ENCODE peak calls at places on chromosomes 12 and 14, in seven cellular contexts. L is GM20000, M is HFFc6, X is PC-3, O is neural crest cell, W is cardiac fibroblast, G is endothelial cell. S is an unnamed sample.

GRCh38 chr12:12696562-12697383 is 790 bp upstream of the GPR19 start:
- DNase-seq in X (peak), W (peak), L (peak), M (peak), G (peak), O (peak), S (peak)

GRCh38 chr12:124835652-124836410 is 27.8 kb downstream of the SCARB1 start:
- DNase-seq in G (no peak), O (no peak), M (peak), W (no peak), X (peak), L (no peak), S (no peak)

GRCh38 chr12:65778268-65779090 is 45.8 kb upstream of the HMGA2 start:
- DNase-seq in L (no peak), W (peak), O (no peak), M (peak), G (no peak), X (peak), S (no peak)

GRCh38 chr12:15846887-15847286 is 35.3 kb upstream of the STRAP start:
- DNase-seq in M (no peak), O (no peak), W (peak), X (no peak), G (no peak), L (no peak), S (no peak)

GRCh38 chr12:20631711-20632110 is 63.4 kb upstream of the SLCO1C1 start:
- DNase-seq in O (no peak), G (no peak), W (peak), L (no peak), X (no peak), M (no peak), S (no peak)

GRCh38 chr14:30564868-30565248 is 5.9 kb downstream of the G2E3 start:
- DNase-seq in W (no peak), X (no peak), O (no peak), M (no peak), G (no peak), L (no peak), S (no peak)

GRCh38 chr14:60166144-60166543 is 946 bp upstream of the DHRS7 start:
- DNase-seq in G (no peak), M (no peak), O (no peak), L (no peak), X (no peak), W (no peak), S (no peak)

GRCh38 chr12:121711925-121712461 is 559 bp upstream of the TMEM120B start:
- DNase-seq in G (no peak), O (no peak), X (peak), M (peak), L (peak), W (peak), S (peak)

GRCh38 chr14:68574906-68575305 is 218.0 kb downstream of the ZFP36L1 start:
- DNase-seq in G (no peak), M (peak), L (no peak), W (peak), O (no peak), X (peak), S (no peak)

GRCh38 chr12:48903982-48904411 is 21.3 kb downstream of the FKBP11 start:
- DNase-seq in G (peak), L (peak), O (peak), M (peak), W (peak), X (no peak), S (peak)

GRCh38 chr12:27779416-27779815 is 617 bp upstream of the KLHL42 start:
- DNase-seq in L (peak), G (peak), X (no peak), O (no peak), M (no peak), W (peak), S (peak)

GRCh38 chr12:98894412-98895085 is 249.5 kb downstream of the APAF1 start:
- DNase-seq in O (peak), M (no peak), L (peak), G (peak), X (no peak), W (no peak), S (peak)

GRCh38 chr14:23776296-23776695 is 140.1 kb downstream of the DHRS2 start:
- DNase-seq in G (no peak), W (no peak), L (no peak), M (no peak), O (no peak), X (no peak), S (no peak)

GRCh38 chr12:62848418-62848817 is 86.5 kb downstream of the PPM1H start:
- DNase-seq in X (peak), L (peak), G (no peak), W (no peak), O (no peak), M (peak), S (no peak)

GRCh38 chr14:50622978-50623377 is 45.1 kb downstream of the SAV1 start:
- DNase-seq in L (no peak), W (no peak), O (no peak), X (no peak), M (no peak), G (no peak), S (no peak)

GRCh38 chr14:32078030-32078793 is 1.1 kb downstream of the ARHGAP5 start:
- DNase-seq in L (peak), X (peak), O (no peak), G (peak), M (peak), W (peak), S (peak)

GRCh38 chr12:70664463-70664862 is 27.2 kb upstream of the PTPRB start:
- DNase-seq in M (no peak), W (peak), O (no peak), X (no peak), G (no peak), L (no peak), S (no peak)

GRCh38 chr12:89470741-89471504 is 53.7 kb downstream of the GALNT4 start:
- DNase-seq in W (peak), L (peak), X (peak), G (no peak), M (peak), O (no peak), S (no peak)

GRCh38 chr14:51006781-51007211 is 62.5 kb upstream of the PYGL start:
- DNase-seq in M (peak), L (no peak), W (peak), G (no peak), X (peak), O (peak), S (peak)

GRCh38 chr14:67556671-67557070 is 23.6 kb downstream of the PLEKHH1 start:
- DNase-seq in M (no peak), L (no peak), O (no peak), X (no peak), W (no peak), G (no peak), S (no peak)

GRCh38 chr12:130876758-130877157 is 4.9 kb downstream of the RAN start:
- DNase-seq in L (no peak), G (no peak), W (no peak), M (no peak), O (no peak), X (no peak), S (no peak)
- TF ChIP-seq CTCF in L (no peak), G (no peak), W (no peak), M (peak), O (peak), X (no peak), S (peak)

GRCh38 chr12:67220065-67220464 is 49.1 kb upstream of the CAND1 start:
- DNase-seq in M (no peak), G (peak), O (no peak), X (peak), W (no peak), L (no peak), S (no peak)

GRCh38 chr12:67217647-67218046 is 51.5 kb upstream of the CAND1 start:
- DNase-seq in X (no peak), M (no peak), W (no peak), O (no peak), G (no peak), L (no peak), S (no peak)

GRCh38 chr12:67223225-67223624 is 45.9 kb upstream of the CAND1 start:
- DNase-seq in M (no peak), O (no peak), G (no peak), L (no peak), X (no peak), W (no peak), S (no peak)

DNA sequence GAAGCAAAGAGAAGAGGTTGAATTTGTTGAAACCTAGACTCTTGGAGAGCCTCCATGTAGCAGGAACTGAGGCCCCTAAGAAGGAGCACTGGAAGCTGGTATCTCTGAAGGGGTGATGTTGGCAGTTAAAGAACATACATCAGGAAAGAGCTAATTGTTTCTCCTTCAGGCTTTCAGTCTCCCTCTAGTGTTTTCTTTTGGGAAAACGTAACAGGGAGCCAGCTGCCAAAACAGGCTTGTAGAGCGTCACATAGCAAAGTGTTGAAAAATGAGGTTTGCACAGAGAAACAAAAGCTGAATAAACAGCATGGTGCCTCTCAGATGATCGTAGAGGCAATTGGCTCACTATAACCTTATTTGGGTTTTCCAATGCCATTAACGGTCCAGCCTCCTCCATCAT is 46.9 kb upstream of the CAND1 start:
- DNase-seq in M (peak), O (no peak), X (peak), G (peak), W (peak), L (no peak), S (no peak)
- TF ChIP-seq CTCF in M (peak), O (peak), X (peak), G (peak), W (no peak), L (no peak), S (peak)

DNA sequence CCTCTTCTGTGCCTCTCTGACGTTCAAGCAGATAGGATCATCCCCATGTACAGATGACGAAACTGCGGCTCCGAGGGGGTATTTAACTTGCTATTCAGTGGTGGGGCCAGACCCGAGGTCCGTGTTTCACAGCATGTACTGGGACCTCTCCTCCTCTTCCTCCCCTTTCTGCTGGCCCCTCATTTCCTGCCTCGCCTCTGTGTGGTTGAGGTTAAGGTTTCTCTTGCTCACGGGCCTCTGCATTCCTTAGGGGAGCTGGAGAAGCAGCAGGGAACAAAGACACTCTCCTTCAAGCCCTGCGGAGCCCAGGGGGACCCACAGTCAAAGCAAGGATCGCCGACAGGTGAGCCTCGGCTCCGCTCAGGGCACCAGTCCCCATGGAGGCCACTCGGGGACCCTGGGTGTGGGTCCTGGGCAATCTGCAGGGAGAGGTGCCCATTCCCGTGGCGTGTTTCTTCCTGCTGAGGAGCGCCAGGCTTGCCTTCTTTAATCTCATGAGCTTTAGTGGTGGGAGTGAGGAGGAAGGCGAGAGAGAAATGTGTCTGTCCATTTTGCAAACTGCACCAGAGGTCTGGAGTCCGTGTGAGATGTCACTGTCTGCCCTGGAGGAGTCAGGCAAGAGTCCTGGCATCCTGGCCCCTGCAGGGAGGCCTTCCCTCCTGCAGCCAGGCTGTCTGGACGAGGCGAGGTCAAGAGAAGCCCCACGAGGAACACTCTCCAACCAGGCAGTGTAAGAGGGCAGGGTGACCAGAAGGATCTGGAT is 45.0 kb downstream of the SLC6A12 start:
- DNase-seq in O (no peak), M (no peak), X (no peak), G (no peak), W (no peak), L (no peak), S (no peak)
- TF ChIP-seq CTCF in O (no peak), M (no peak), X (no peak), G (no peak), W (no peak), L (no peak), S (no peak)

DNA sequence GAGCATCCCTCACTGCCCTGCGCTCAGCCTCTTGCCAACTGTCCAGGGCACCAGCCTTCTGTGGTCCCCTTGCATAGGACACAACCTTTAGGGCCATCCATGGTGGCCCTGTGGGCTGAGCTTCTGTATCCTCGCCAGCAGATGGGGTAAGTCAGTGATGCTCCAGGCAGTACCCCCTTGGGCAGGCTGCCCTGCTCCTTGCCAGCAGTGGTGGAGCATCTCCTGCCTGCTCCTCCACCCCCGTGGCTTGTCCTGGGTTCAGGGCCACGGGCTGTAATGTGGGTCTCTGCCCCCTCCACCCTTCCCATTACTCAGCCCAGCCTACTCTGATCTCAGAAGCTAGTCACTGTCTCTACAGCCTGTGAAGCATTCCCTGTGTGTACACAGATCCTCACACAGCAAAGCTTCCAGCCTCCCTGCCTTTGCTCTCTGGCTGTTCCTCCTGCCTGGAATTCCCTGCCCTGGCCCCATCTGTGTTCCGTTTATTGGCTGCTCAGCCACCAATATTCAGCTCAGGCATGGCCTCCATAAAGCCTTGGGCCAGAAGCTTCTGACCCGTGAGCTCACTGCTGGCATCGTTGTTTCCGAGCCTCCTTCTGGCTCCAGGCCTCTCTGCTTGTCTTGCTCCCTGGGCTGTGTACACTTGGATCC is 177.2 kb upstream of the PRMT8 start:
- DNase-seq in L (peak), G (peak), O (no peak), X (peak), M (peak), W (peak), S (peak)
- TF ChIP-seq CTCF in L (no peak), G (peak), O (peak), X (peak), M (peak), W (peak), S (peak)

S was measured in BE2C.